ENCODE peak calls at places on chromosomes 12 and 14, in six cellular contexts. I is NB4, X is ureter, M is Caki2, C is WTC11, B is HCEC 1CT. R is an unnamed sample.

GRCh38 chr14:34944744-34945143 is 38.0 kb upstream of the SRP54 start:
- DNase-seq in B (no peak), M (no peak), C (no peak), I (no peak), X (no peak), R (no peak)

GRCh38 chr14:103499709-103500108 is 22.9 kb downstream of the CKB start:
- DNase-seq in C (no peak), M (no peak), X (no peak), B (no peak), I (no peak), R (no peak)

GRCh38 chr12:90064759-90065158 is 356.1 kb upstream of the ATP2B1 start:
- DNase-seq in C (no peak), X (no peak), I (no peak), M (no peak), B (no peak), R (no peak)

GRCh38 chr14:69327507-69327906 is 67.5 kb downstream of the GALNT16 start:
- DNase-seq in C (peak), B (no peak), I (no peak), M (no peak), X (no peak), R (no peak)

GRCh38 chr12:70645494-70646317 is 8.5 kb upstream of the PTPRB start:
- DNase-seq in C (no peak), M (peak), X (peak), B (peak), I (no peak), R (no peak)

GRCh38 chr14:77022219-77022852 is 6.2 kb downstream of the IRF2BPL start:
- DNase-seq in X (no peak), B (no peak), M (peak), I (no peak), C (no peak), R (no peak)

GRCh38 chr12:122847921-122848421 is 12.7 kb downstream of the HIP1R start:
- DNase-seq in M (no peak), C (no peak), B (no peak), X (no peak), I (no peak), R (no peak)

GRCh38 chr12:84661732-84662326 is 250.8 kb downstream of the SLC6A15 start:
- DNase-seq in I (no peak), B (no peak), C (no peak), X (no peak), M (no peak), R (no peak)

GRCh38 chr14:104106471-104106991 is 21.0 kb downstream of the ASPG start:
- DNase-seq in C (peak), X (no peak), M (no peak), I (no peak), B (no peak), R (no peak)

GRCh38 chr14:33352821-33353220 is 414.1 kb downstream of the NPAS3 start:
- DNase-seq in X (no peak), I (no peak), C (no peak), B (no peak), M (no peak), R (no peak)

GRCh38 chr14:76844223-76844622 is 18.0 kb downstream of the LRRC74A start:
- DNase-seq in B (peak), I (peak), C (no peak), M (no peak), X (peak), R (peak)

GRCh38 chr12:3530548-3530947 is 39.5 kb downstream of the PRMT8 start:
- DNase-seq in C (no peak), X (no peak), B (no peak), I (no peak), M (no peak), R (no peak)

GRCh38 chr12:7130791-7131501 is 775 bp downstream of the CLSTN3 start:
- DNase-seq in C (peak), B (peak), M (peak), X (peak), I (peak), R (peak)

GRCh38 chr12:69982081-69982480 is 157.1 kb downstream of the MYRFL start:
- DNase-seq in X (no peak), B (no peak), C (no peak), M (no peak), I (no peak), R (no peak)

GRCh38 chr14:20956376-20956976 is 1.2 kb downstream of the RNASE2 start:
- DNase-seq in B (no peak), M (no peak), X (no peak), C (no peak), I (peak), R (no peak)

GRCh38 chr14:38405851-38406630 is 150.1 kb upstream of the CLEC14A start:
- DNase-seq in M (no peak), C (peak), X (no peak), I (no peak), B (peak), R (no peak)

GRCh38 chr12:132380646-132381045 is 51.3 kb upstream of the GALNT9 start:
- DNase-seq in C (no peak), B (no peak), I (no peak), X (no peak), M (no peak), R (no peak)

GRCh38 chr12:92492291-92492690 is 210.5 kb upstream of the PLEKHG7 start:
- DNase-seq in M (no peak), C (no peak), I (no peak), B (no peak), X (no peak), R (no peak)

GRCh38 chr12:52268212-52268611 is 6.2 kb upstream of the KRT86 start:
- DNase-seq in X (no peak), B (no peak), C (no peak), I (no peak), M (no peak), R (no peak)

GRCh38 chr12:45337835-45338234 is 121.9 kb downstream of the ANO6 start:
- DNase-seq in I (no peak), M (no peak), B (no peak), X (no peak), C (no peak), R (no peak)

GRCh38 chr12:62581288-62582064 is 114.8 kb downstream of the MON2 start:
- DNase-seq in B (peak), C (no peak), X (no peak), M (peak), I (peak), R (no peak)

GRCh38 chr12:18332173-18332572 is 70.9 kb downstream of the PIK3C2G start:
- DNase-seq in B (no peak), X (no peak), I (no peak), M (no peak), C (no peak), R (no peak)

GRCh38 chr12:123055281-123055766 is 74.8 kb downstream of the ARL6IP4 start:
- DNase-seq in M (no peak), B (no peak), I (no peak), C (no peak), X (no peak), R (no peak)

GRCh38 chr12:80241576-80242273 is 142.4 kb downstream of the OTOGL start:
- DNase-seq in B (peak), I (no peak), C (no peak), M (peak), X (no peak), R (no peak)

GRCh38 chr14:71460091-71460490 is 472.1 kb upstream of the RGS6 start:
- DNase-seq in I (no peak), X (no peak), M (no peak), B (no peak), C (no peak), R (no peak)

GRCh38 chr12:32261638-32262037 is 137.7 kb upstream of the FGD4 start:
- DNase-seq in C (peak), M (no peak), I (peak), X (no peak), B (no peak), R (no peak)

GRCh38 chr12:115963030-115963480 is 314.4 kb downstream of the MED13L start:
- DNase-seq in X (no peak), C (no peak), I (no peak), B (peak), M (peak), R (no peak)

GRCh38 chr14:36662543-36663403 is 1.1 kb downstream of the PAX9 start:
- DNase-seq in B (no peak), C (peak), X (peak), M (no peak), I (no peak), R (no peak)

R was measured in activated CD4-positive, alpha-beta T cell treated with anti-CD3 and anti-CD28 coated beads, Interleukin-2, amount 50 U/mL, for 4 hours.